ENCODE peak calls at places on chromosomes 13 and 19, in four cellular contexts. B, I, C and P are unnamed samples.

GRCh38 chr13:23731709-23732108 is 157.5 kb downstream of the MIPEP start:
- DNase-seq in B (no peak), C (no peak), I (no peak), P (no peak)

GRCh38 chr19:50191270-50191669 is 12.2 kb upstream of the MYH14 start:
- DNase-seq in B (no peak), C (no peak), I (no peak), P (no peak)

GRCh38 chr19:3945838-3946237 is 13.0 kb downstream of the NMRK2 start:
- DNase-seq in I (no peak), B (no peak), C (no peak), P (no peak)

GRCh38 chr19:50496189-50497029 is 14.6 kb downstream of the JOSD2 start:
- DNase-seq in C (no peak), B (peak), I (no peak), P (peak)

GRCh38 chr13:110520431-110521295 is 40.9 kb downstream of the RAB20 start:
- DNase-seq in I (no peak), C (no peak), B (peak), P (no peak)

GRCh38 chr13:41621716-41622508 is 164.6 kb downstream of the RGCC start:
- DNase-seq in I (no peak), B (no peak), C (no peak), P (no peak)

GRCh38 chr19:2810141-2811091 is 9.3 kb upstream of the ZNF554 start:
- DNase-seq in C (no peak), I (no peak), B (no peak), P (no peak)

GRCh38 chr13:21395953-21396352 is 63.1 kb downstream of the ZDHHC20 start:
- DNase-seq in C (peak), B (no peak), I (no peak), P (no peak)

GRCh38 chr13:78121459-78122348 is 203.1 kb upstream of the EDNRB start:
- DNase-seq in C (peak), B (peak), I (no peak), P (peak)

GRCh38 chr13:89407357-89407756 is 1736.2 kb downstream of the SLITRK5 start:
- DNase-seq in C (no peak), I (no peak), B (no peak), P (no peak)

GRCh38 chr13:95626768-95627167 is 17.7 kb downstream of the DZIP1 start:
- DNase-seq in C (no peak), I (no peak), B (no peak), P (no peak)

GRCh38 chr13:48160879-48161278 is 66.0 kb upstream of the MED4 start:
- DNase-seq in C (no peak), B (no peak), I (no peak), P (no peak)

GRCh38 chr19:58182577-58182988 is 278 bp upstream of the ZNF274 start:
- DNase-seq in C (no peak), B (no peak), I (peak), P (no peak)

GRCh38 chr13:41004875-41005693 is 14.0 kb downstream of the ELF1 start:
- DNase-seq in C (peak), B (no peak), I (no peak), P (no peak)

GRCh38 chr19:33391631-33392249 is 18.2 kb downstream of the CEBPG start:
- DNase-seq in B (no peak), C (no peak), I (no peak), P (no peak)

GRCh38 chr19:47013041-47013517 is 6.6 kb upstream of the NPAS1 start:
- DNase-seq in B (peak), I (peak), C (peak), P (peak)

GRCh38 chr13:39952244-39953233 is 297.1 kb downstream of the COG6 start:
- DNase-seq in C (peak), B (no peak), I (no peak), P (no peak)

GRCh38 chr13:65154661-65155447 is 2075.3 kb downstream of the PCDH9 start:
- DNase-seq in I (no peak), B (no peak), C (no peak), P (no peak)

GRCh38 chr13:34721631-34722144 is 220.4 kb upstream of the NBEA start:
- DNase-seq in I (no peak), C (no peak), B (no peak), P (no peak)

GRCh38 chr19:7658219-7658686 is 10.6 kb upstream of the RETN start:
- DNase-seq in I (no peak), C (peak), B (no peak), P (no peak)

GRCh38 chr19:41014643-41015042 is 23.6 kb downstream of the CYP2B6 start:
- DNase-seq in I (no peak), B (no peak), C (no peak), P (no peak)

GRCh38 chr13:76822691-76823267 is 63.4 kb downstream of the KCTD12 start:
- DNase-seq in I (no peak), C (peak), B (no peak), P (no peak)

GRCh38 chr13:111043575-111043982 is 71.5 kb upstream of the ARHGEF7 start:
- DNase-seq in C (no peak), B (no peak), I (no peak), P (no peak)

GRCh38 chr13:46593403-46593802 is 40.4 kb downstream of the LRCH1 start:
- DNase-seq in B (no peak), C (peak), I (no peak), P (no peak)

GRCh38 chr19:35095667-35096368 is 19.8 kb upstream of the FXYD3 start:
- DNase-seq in C (no peak), B (no peak), I (no peak), P (peak)

GRCh38 chr19:33496496-33496895 is 25.1 kb downstream of the PEPD start:
- DNase-seq in C (no peak), B (no peak), I (no peak), P (no peak)

GRCh38 chr19:14809272-14810057 is 25.5 kb downstream of the OR7A5 start:
- DNase-seq in B (no peak), I (no peak), C (no peak), P (no peak)

GRCh38 chr19:19866599-19867248 is 1.0 kb downstream of the ZNF253 start:
- DNase-seq in C (no peak), I (no peak), B (peak), P (peak)

GRCh38 chr19:4567584-4568071 is 8.1 kb upstream of the SEMA6B start:
- DNase-seq in I (peak), C (peak), B (peak), P (peak)

GRCh38 chr19:57850553-57851017 is 926 bp downstream of the ZNF587 start:
- DNase-seq in B (no peak), C (no peak), I (no peak), P (peak)

GRCh38 chr19:46383846-46384245 is 29.5 kb downstream of the CCDC8 start:
- DNase-seq in I (no peak), C (no peak), B (no peak), P (no peak)

GRCh38 chr19:55446060-55446459 is 3.0 kb upstream of the SHISA7 start:
- DNase-seq in B (no peak), C (no peak), I (no peak), P (no peak)

GRCh38 chr13:42102961-42103688 is 54.7 kb downstream of the DGKH start:
- DNase-seq in B (no peak), I (no peak), C (no peak), P (no peak)

GRCh38 chr19:6677924-6678689 is 8.1 kb upstream of the TNFSF14 start:
- DNase-seq in C (peak), B (peak), I (no peak), P (no peak)

GRCh38 chr13:110285991-110286923 is 20.7 kb downstream of the COL4A1 start:
- DNase-seq in B (no peak), I (no peak), C (no peak), P (no peak)

GRCh38 chr13:94708031-94708571 is 4.2 kb downstream of the SOX21 start:
- DNase-seq in B (no peak), I (no peak), C (no peak), P (no peak)